ENCODE peak calls at places on chromosomes 11 and 22, in four cellular contexts. One of them, this sample, is unnamed.

GRCh38 chr22:29115682-29116313 is 43.0 kb downstream of the KREMEN1 start:
- DNase-seq in IMR-90: peak; percentile 52
- DNase-seq in GM12878: no peak
- DNase-seq in K562: no peak
- DNase-seq in this sample: no peak

GRCh38 chr22:20256042-20256441 is 12.1 kb downstream of the RTN4R start:
- DNase-seq in IMR-90: no peak
- DNase-seq in GM12878: no peak
- DNase-seq in K562: no peak
- DNase-seq in this sample: no peak

GRCh38 chr22:32567544-32567943 is 92.9 kb downstream of the FBXO7 start:
- DNase-seq in IMR-90: no peak
- DNase-seq in GM12878: no peak
- DNase-seq in K562: no peak
- DNase-seq in this sample: no peak

GRCh38 chr22:28282346-28282745 is 363.3 kb upstream of the PITPNB start:
- DNase-seq in IMR-90: peak; percentile 67
- DNase-seq in GM12878: no peak
- DNase-seq in K562: no peak
- DNase-seq in this sample: no peak

GRCh38 chr22:24500251-24500820 is 5.2 kb downstream of the UPB1 start:
- DNase-seq in IMR-90: no peak
- DNase-seq in GM12878: no peak
- DNase-seq in K562: no peak
- DNase-seq in this sample: no peak

GRCh38 chr22:23032681-23033080 is 37.6 kb upstream of the GNAZ start:
- DNase-seq in IMR-90: no peak
- DNase-seq in GM12878: no peak
- DNase-seq in K562: no peak
- DNase-seq in this sample: no peak

GRCh38 chr11:1049911-1050580 is 13.5 kb upstream of the MUC6 start:
- DNase-seq in IMR-90: no peak
- DNase-seq in GM12878: no peak
- DNase-seq in K562: no peak
- DNase-seq in this sample: no peak

GRCh38 chr11:65090628-65091027 is 5.4 kb upstream of the VPS51 start:
- DNase-seq in IMR-90: no peak
- DNase-seq in GM12878: no peak
- DNase-seq in K562: no peak
- DNase-seq in this sample: no peak

GRCh38 chr11:80116796-80117195 is 676.0 kb upstream of the TENM4 start:
- DNase-seq in IMR-90: no peak
- DNase-seq in GM12878: no peak
- DNase-seq in K562: no peak
- DNase-seq in this sample: no peak

GRCh38 chr11:133947298-133947905 is 9.4 kb downstream of the IGSF9B start:
- DNase-seq in IMR-90: peak; percentile 23
- DNase-seq in GM12878: no peak
- DNase-seq in K562: peak; percentile 10
- DNase-seq in this sample: peak; percentile 58

GRCh38 chr22:23403152-23403719 is 176.9 kb downstream of the IGLL1 start:
- DNase-seq in IMR-90: no peak
- DNase-seq in GM12878: no peak
- DNase-seq in K562: no peak
- DNase-seq in this sample: no peak

GRCh38 chr11:84137960-84138359 is 851.8 kb upstream of the CCDC90B start:
- DNase-seq in IMR-90: no peak
- DNase-seq in GM12878: no peak
- DNase-seq in K562: no peak
- DNase-seq in this sample: no peak

GRCh38 chr22:50303848-50304527 is 3.5 kb downstream of the PLXNB2 start:
- DNase-seq in IMR-90: no peak
- DNase-seq in GM12878: no peak
- DNase-seq in K562: no peak
- DNase-seq in this sample: peak; percentile 58

GRCh38 chr11:13343931-13344717 is 66.5 kb downstream of the BMAL1 start:
- DNase-seq in IMR-90: peak; percentile 79
- DNase-seq in GM12878: no peak
- DNase-seq in K562: peak; percentile 75
- DNase-seq in this sample: peak; percentile 74

GRCh38 chr11:43895601-43896000 is 15.0 kb downstream of the ALKBH3 start:
- DNase-seq in IMR-90: no peak
- DNase-seq in GM12878: no peak
- DNase-seq in K562: no peak
- DNase-seq in this sample: no peak

GRCh38 chr11:87871071-87871470 is 304.2 kb downstream of the RAB38 start:
- DNase-seq in IMR-90: no peak
- DNase-seq in GM12878: no peak
- DNase-seq in K562: no peak
- DNase-seq in this sample: no peak

GRCh38 chr11:130217133-130217631 is 57.6 kb downstream of the ST14 start:
- DNase-seq in IMR-90: no peak
- DNase-seq in GM12878: no peak
- DNase-seq in K562: no peak
- DNase-seq in this sample: no peak

GRCh38 chr11:113555071-113555739 is 80.0 kb upstream of the DRD2 start:
- DNase-seq in IMR-90: no peak
- DNase-seq in GM12878: no peak
- DNase-seq in K562: peak; percentile 78
- DNase-seq in this sample: no peak

GRCh38 chr22:19959043-19959586 is 17.5 kb upstream of the TXNRD2 start:
- DNase-seq in IMR-90: peak; percentile 39
- DNase-seq in GM12878: no peak
- DNase-seq in K562: peak; percentile 100
- DNase-seq in this sample: no peak

GRCh38 chr11:74726547-74727182 is 4.6 kb downstream of the CHRDL2 start:
- DNase-seq in IMR-90: peak; percentile 85
- DNase-seq in GM12878: no peak
- DNase-seq in K562: peak; percentile 79
- DNase-seq in this sample: peak; percentile 74

GRCh38 chr22:27601195-27601594 is 200.4 kb downstream of the MN1 start:
- DNase-seq in IMR-90: no peak
- DNase-seq in GM12878: no peak
- DNase-seq in K562: no peak
- DNase-seq in this sample: no peak

GRCh38 chr11:13947379-13947778 is 15.1 kb upstream of the SPON1 start:
- DNase-seq in IMR-90: no peak
- DNase-seq in GM12878: no peak
- DNase-seq in K562: no peak
- DNase-seq in this sample: no peak

GRCh38 chr11:35211952-35212351 is 73.0 kb downstream of the CD44 start:
- DNase-seq in IMR-90: no peak
- DNase-seq in GM12878: no peak
- DNase-seq in K562: no peak
- DNase-seq in this sample: no peak

GRCh38 chr22:26996156-26996555 is 338.8 kb downstream of the MIAT start:
- DNase-seq in IMR-90: no peak
- DNase-seq in GM12878: no peak
- DNase-seq in K562: no peak
- DNase-seq in this sample: no peak

GRCh38 chr11:129300099-129300498 is 75.5 kb upstream of the BARX2 start:
- DNase-seq in IMR-90: no peak
- DNase-seq in GM12878: no peak
- DNase-seq in K562: no peak
- DNase-seq in this sample: no peak

GRCh38 chr11:119828819-119829218 is 99.8 kb upstream of the NECTIN1 start:
- DNase-seq in IMR-90: no peak
- DNase-seq in GM12878: no peak
- DNase-seq in K562: no peak
- DNase-seq in this sample: no peak

GRCh38 chr11:46363455-46363920 is 16.2 kb downstream of the DGKZ start:
- DNase-seq in IMR-90: peak; percentile 33
- DNase-seq in GM12878: no peak
- DNase-seq in K562: no peak
- DNase-seq in this sample: no peak

GRCh38 chr22:35630891-35631290 is 13.8 kb upstream of the MB start:
- DNase-seq in IMR-90: no peak
- DNase-seq in GM12878: no peak
- DNase-seq in K562: no peak
- DNase-seq in this sample: no peak

GRCh38 chr11:93903989-93904388 is 53.6 kb upstream of the VSTM5 start:
- DNase-seq in IMR-90: no peak
- DNase-seq in GM12878: no peak
- DNase-seq in K562: peak; percentile 12
- DNase-seq in this sample: peak; percentile 4

GRCh38 chr11:76598426-76598839 is 72.1 kb downstream of the LRRC32 start:
- DNase-seq in IMR-90: peak; percentile 56
- DNase-seq in GM12878: peak; percentile 12
- DNase-seq in K562: peak; percentile 58
- DNase-seq in this sample: peak; percentile 64

GRCh38 chr22:38865201-38866023 is 6.6 kb downstream of the CBX6 start:
- DNase-seq in IMR-90: no peak
- DNase-seq in GM12878: no peak
- DNase-seq in K562: no peak
- DNase-seq in this sample: no peak

GRCh38 chr22:37379085-37379484 is 48.2 kb downstream of the ELFN2 start:
- DNase-seq in IMR-90: no peak
- DNase-seq in GM12878: no peak
- DNase-seq in K562: no peak
- DNase-seq in this sample: no peak

GRCh38 chr22:49406047-49406650 is 421.5 kb downstream of the BRD1 start:
- DNase-seq in IMR-90: no peak
- DNase-seq in GM12878: no peak
- DNase-seq in K562: no peak
- DNase-seq in this sample: no peak

GRCh38 chr11:21142007-21142406 is 472.6 kb downstream of the NELL1 start:
- DNase-seq in IMR-90: no peak
- DNase-seq in GM12878: no peak
- DNase-seq in K562: peak; percentile 0
- DNase-seq in this sample: no peak

GRCh38 chr11:34395916-34396555 is 38.2 kb upstream of the ABTB2 start:
- DNase-seq in IMR-90: peak; percentile 74
- DNase-seq in GM12878: no peak
- DNase-seq in K562: no peak
- DNase-seq in this sample: peak; percentile 32

GRCh38 chr22:17787159-17788022 is 13.1 kb upstream of the BID start:
- DNase-seq in IMR-90: no peak
- DNase-seq in GM12878: no peak
- DNase-seq in K562: no peak
- DNase-seq in this sample: no peak

GRCh38 chr22:38413085-38414008 is 41.7 kb downstream of the KCNJ4 start:
- DNase-seq in IMR-90: no peak
- DNase-seq in GM12878: no peak
- DNase-seq in K562: no peak
- DNase-seq in this sample: no peak

GRCh38 chr22:37747090-37747714 is 50.4 kb downstream of the TRIOBP start:
- DNase-seq in IMR-90: peak; percentile 66
- DNase-seq in GM12878: no peak
- DNase-seq in K562: peak; percentile 40
- DNase-seq in this sample: no peak

DNA sequence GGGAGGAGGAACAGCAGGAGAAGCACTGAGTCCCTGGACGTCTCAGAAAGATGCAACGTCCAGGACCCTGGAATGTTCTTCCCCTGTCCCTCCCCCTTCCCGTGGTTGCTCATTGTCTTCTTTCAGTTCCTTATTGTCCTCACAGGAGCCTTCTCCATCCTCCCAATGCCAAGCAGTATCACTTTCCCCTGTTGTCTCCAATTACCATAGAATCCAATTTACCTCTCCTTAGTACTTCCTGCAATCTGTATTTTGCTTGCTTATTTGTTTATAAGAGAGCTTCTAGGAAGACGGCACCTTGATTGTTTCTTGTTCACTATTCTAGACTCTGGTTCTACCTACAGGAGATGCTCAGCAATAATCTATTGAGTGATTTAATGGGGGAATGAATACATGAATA is 1273.7 kb downstream of the LRRC4C start:
- DNase-seq in IMR-90: no peak
- DNase-seq in GM12878: no peak
- DNase-seq in K562: no peak
- DNase-seq in this sample: no peak
- TF ChIP-seq ELK1 in IMR-90: no peak
- TF ChIP-seq ELK1 in GM12878: no peak
- TF ChIP-seq ELK1 in K562: no peak
- TF ChIP-seq ELK1 in this sample: no peak

GRCh38 chr11:8192016-8192895 is 23.4 kb upstream of the RIC3 start:
- DNase-seq in IMR-90: peak; percentile 63
- DNase-seq in GM12878: no peak
- DNase-seq in K562: peak; percentile 68
- DNase-seq in this sample: peak; percentile 78
- TF ChIP-seq ELK1 in IMR-90: no peak
- TF ChIP-seq ELK1 in GM12878: no peak
- TF ChIP-seq ELK1 in K562: no peak
- TF ChIP-seq ELK1 in this sample: no peak

GRCh38 chr11:15113381-15113780 is 1.3 kb upstream of the INSC start:
- DNase-seq in IMR-90: no peak
- DNase-seq in GM12878: peak; percentile 73
- DNase-seq in K562: no peak
- DNase-seq in this sample: no peak
- TF ChIP-seq ELK1 in IMR-90: no peak
- TF ChIP-seq ELK1 in GM12878: no peak
- TF ChIP-seq ELK1 in K562: no peak
- TF ChIP-seq ELK1 in this sample: no peak

DNA sequence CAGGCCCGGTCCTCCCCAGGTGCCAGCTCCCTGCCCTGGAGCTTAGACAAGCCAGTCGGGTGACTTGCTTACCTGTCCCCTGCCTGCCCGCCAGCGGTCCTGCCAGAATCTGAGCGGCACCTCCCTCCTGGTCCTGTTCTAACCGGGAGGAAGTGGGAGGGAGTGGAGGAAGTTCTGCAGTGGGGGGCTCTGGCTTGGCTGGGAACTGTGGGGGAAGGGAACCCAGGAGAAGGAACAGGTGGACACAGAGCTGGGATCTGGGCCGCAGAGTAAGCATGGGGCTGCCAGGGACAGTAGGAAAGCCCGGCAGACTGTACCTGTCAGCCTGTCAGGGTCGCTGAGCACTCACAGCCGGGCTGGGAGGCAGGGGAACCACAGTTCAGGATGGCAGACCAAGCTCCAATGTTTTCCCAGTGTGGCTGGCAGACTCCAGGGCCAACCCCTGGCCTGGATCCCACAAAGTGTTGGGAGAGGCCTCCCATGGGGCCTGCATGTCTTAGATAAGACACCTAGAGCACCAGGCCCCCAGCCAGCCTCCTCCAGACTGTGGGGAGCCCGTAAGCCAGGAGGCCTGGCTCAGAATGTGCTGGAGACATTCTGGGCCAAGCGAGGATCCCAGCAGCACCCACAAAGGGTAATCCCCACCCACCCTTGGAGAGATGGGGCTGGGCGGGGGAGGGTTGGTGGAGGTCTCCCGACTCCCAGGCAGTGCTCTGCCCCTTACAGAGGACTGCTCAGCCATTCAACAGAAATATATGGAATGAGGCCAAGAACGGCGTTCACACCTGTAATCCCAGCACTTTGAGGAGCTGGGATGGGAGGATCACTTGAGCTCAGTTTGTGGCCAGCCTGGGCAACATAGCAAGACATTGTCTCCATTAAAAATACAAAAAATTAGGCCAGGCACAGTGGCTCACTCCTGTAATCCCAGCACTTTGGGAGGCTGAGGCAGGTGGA is 2.3 kb downstream of the CYB5R3 start:
- DNase-seq in IMR-90: no peak
- DNase-seq in GM12878: no peak
- DNase-seq in K562: peak; percentile 79
- DNase-seq in this sample: no peak
- TF ChIP-seq ELK1 in IMR-90: no peak
- TF ChIP-seq ELK1 in GM12878: no peak
- TF ChIP-seq ELK1 in K562: no peak
- TF ChIP-seq ELK1 in this sample: no peak

GRCh38 chr11:73366265-73366610 is 10.0 kb upstream of the RELT start:
- DNase-seq in IMR-90: no peak
- DNase-seq in GM12878: no peak
- DNase-seq in K562: no peak
- DNase-seq in this sample: no peak
- TF ChIP-seq ELK1 in IMR-90: no peak
- TF ChIP-seq ELK1 in GM12878: no peak
- TF ChIP-seq ELK1 in K562: no peak
- TF ChIP-seq ELK1 in this sample: no peak